ENCODE peak calls at places on chromosomes 5 and 9, in seven cellular contexts. L, F, R, J, X, W and I are unnamed samples.

GRCh38 chr5:6348476-6349000 is 29.8 kb downstream of the MED10 start:
- DNase-seq in L (no peak), F (no peak), R (no peak), J (no peak), X (no peak), W (no peak), I (no peak)

GRCh38 chr9:93471135-93471534 is 17.8 kb upstream of the FAM120AOS start:
- DNase-seq in L (no peak), F (no peak), R (no peak), J (no peak), X (no peak), W (no peak), I (no peak)

GRCh38 chr5:138789771-138790242 is 36.6 kb downstream of the CTNNA1 start:
- DNase-seq in L (peak; percentile 15), F (peak; percentile 36), R (no peak), J (peak; percentile 62), X (peak; percentile 22), W (peak; percentile 54), I (no peak)

GRCh38 chr5:174735498-174736350 is 11.3 kb downstream of the MSX2 start:
- DNase-seq in L (peak; percentile 41), F (peak; percentile 54), R (no peak), J (peak; percentile 70), X (no peak), W (peak; percentile 76), I (no peak)

GRCh38 chr9:126125177-126125576 is 201.5 kb upstream of the MVB12B start:
- DNase-seq in L (no peak), F (no peak), R (no peak), J (peak; percentile 74), X (no peak), W (no peak), I (no peak)

GRCh38 chr5:88724201-88724600 is 158.8 kb downstream of the MEF2C start:
- DNase-seq in L (no peak), F (no peak), R (peak; percentile 19), J (no peak), X (no peak), W (no peak), I (no peak)

GRCh38 chr5:61408476-61409168 is 76.6 kb downstream of the ZSWIM6 start:
- DNase-seq in L (peak; percentile 99), F (peak; percentile 99), R (peak; percentile 95), J (peak; percentile 100), X (peak; percentile 100), W (peak; percentile 97), I (peak; percentile 99)

GRCh38 chr5:126755593-126755992 is 21.3 kb upstream of the LMNB1 start:
- DNase-seq in L (no peak), F (no peak), R (no peak), J (no peak), X (no peak), W (no peak), I (no peak)

GRCh38 chr9:124366476-124367220 is 48.6 kb downstream of the PSMB7 start:
- DNase-seq in L (no peak), F (no peak), R (no peak), J (no peak), X (peak; percentile 76), W (no peak), I (no peak)

GRCh38 chr9:123725389-123725788 is 204.5 kb downstream of the DENND1A start:
- DNase-seq in L (no peak), F (no peak), R (no peak), J (no peak), X (no peak), W (no peak), I (no peak)

GRCh38 chr9:130206579-130206978 is 34.4 kb downstream of the NCS1 start:
- DNase-seq in L (no peak), F (no peak), R (no peak), J (no peak), X (no peak), W (no peak), I (no peak)

GRCh38 chr5:166088389-166089039 is 2202.9 kb upstream of the WWC1 start:
- DNase-seq in L (no peak), F (no peak), R (no peak), J (no peak), X (no peak), W (no peak), I (no peak)

GRCh38 chr5:109743770-109744212 is 54.1 kb downstream of the MAN2A1 start:
- DNase-seq in L (no peak), F (no peak), R (no peak), J (no peak), X (peak; percentile 96), W (peak; percentile 38), I (peak; percentile 71)

GRCh38 chr5:123438244-123438643 is 15.0 kb upstream of the CEP120 start:
- DNase-seq in L (no peak), F (no peak), R (no peak), J (no peak), X (no peak), W (no peak), I (no peak)

GRCh38 chr5:1762878-1763547 is 36.6 kb downstream of the MRPL36 start:
- DNase-seq in L (peak; percentile 5), F (no peak), R (no peak), J (no peak), X (no peak), W (no peak), I (no peak)

GRCh38 chr5:76576468-76576867 is 46.7 kb downstream of the F2RL2 start:
- DNase-seq in L (no peak), F (no peak), R (no peak), J (no peak), X (no peak), W (no peak), I (no peak)

GRCh38 chr5:139925650-139926640 is 117.2 kb downstream of the NRG2 start:
- DNase-seq in L (no peak), F (no peak), R (no peak), J (no peak), X (no peak), W (no peak), I (no peak)
- H3K4me3 ChIP-seq in L (no peak overlapping the region), F (no peak overlapping the region), R (no peak overlapping the region), J (no peak overlapping the region), X (no peak overlapping the region), W (no peak overlapping the region), I (no peak overlapping the region)

GRCh38 chr5:176412517-176413254 is 3.7 kb downstream of the CLTB start:
- DNase-seq in L (no peak), F (no peak), R (no peak), J (no peak), X (no peak), W (no peak), I (no peak)

GRCh38 chr5:176414704-176415103 is 1.6 kb downstream of the CLTB start:
- DNase-seq in L (no peak), F (no peak), R (no peak), J (no peak), X (no peak), W (no peak), I (no peak)

GRCh38 chr5:176415240-176416122 is 858 bp downstream of the CLTB start:
- DNase-seq in L (peak; percentile 46), F (no peak), R (no peak), J (peak; percentile 39), X (peak; percentile 42), W (peak; percentile 81), I (no peak)

GRCh38 chr5:176413709-176414191 is 2.6 kb downstream of the CLTB start:
- DNase-seq in L (no peak), F (no peak), R (no peak), J (no peak), X (no peak), W (no peak), I (no peak)

DNA sequence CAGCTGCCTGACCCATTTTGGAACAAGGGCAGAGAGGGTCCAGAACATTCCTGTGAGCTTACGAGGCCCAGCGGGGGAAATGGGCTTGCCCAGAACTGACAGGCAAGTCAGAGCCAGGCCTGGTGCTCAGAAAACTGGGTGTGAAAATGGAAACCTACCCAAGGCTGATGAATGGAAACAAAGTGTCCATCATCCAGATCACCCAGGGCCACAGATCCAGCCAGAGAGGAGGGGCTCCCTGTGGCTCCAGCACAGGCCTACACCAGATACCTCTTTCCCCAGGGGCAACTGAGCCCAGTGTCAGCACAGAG is 3.1 kb downstream of the CLTB start:
- DNase-seq in L (no peak), F (no peak), R (no peak), J (no peak), X (peak; percentile 32), W (no peak), I (no peak)
- H3K4me3 ChIP-seq in L (no peak overlapping the region), F (no peak overlapping the region), R (no peak overlapping the region), J (no peak overlapping the region), X (no peak overlapping the region), W (no peak overlapping the region), I (no peak overlapping the region)

DNA sequence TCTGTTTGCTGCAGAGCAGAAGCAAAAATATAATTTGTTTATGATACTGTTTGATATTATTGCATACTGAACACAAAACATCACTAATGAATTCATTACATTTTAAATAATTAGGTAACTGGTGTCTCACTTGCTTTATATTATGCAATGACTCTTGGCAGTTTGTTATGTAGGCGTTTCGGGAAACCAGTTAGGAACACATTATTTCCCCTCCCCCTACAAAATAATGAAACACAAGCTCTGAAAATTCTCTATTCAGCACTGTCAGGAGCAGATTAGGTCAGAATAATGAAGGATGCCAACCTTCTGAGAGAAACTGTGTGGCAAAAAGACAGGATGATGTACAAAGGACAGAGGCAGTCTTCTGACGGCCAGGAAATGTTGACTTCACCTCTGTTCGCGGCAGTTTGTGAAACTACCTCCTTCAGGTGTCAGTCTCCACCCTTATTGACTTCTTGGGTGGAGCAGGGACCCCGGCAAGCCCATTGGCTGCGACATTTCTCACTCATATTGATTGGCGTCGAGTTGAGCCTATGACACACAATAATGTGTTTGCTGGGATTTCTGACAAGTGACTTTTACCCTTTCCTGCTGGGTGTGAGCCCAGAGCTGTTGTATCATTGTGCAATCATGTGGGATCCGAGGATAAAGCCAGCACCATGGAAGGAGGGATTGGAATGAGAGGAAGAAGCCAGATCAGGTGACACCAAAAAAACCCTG is 34.0 kb downstream of the SH3PXD2B start:
- DNase-seq in L (peak; percentile 93), F (peak; percentile 99), R (peak; percentile 99), J (no peak), X (peak; percentile 61), W (peak; percentile 60), I (peak; percentile 61)
- H3K4me3 ChIP-seq in L (no peak overlapping the region), F (no peak overlapping the region), R (peak overlapping the region; percentile 45), J (no peak overlapping the region), X (no peak overlapping the region), W (no peak overlapping the region), I (no peak overlapping the region)

GRCh38 chr5:55622460-55622859 is 87.7 kb upstream of the PLPP1 start:
- DNase-seq in L (no peak), F (no peak), R (no peak), J (no peak), X (no peak), W (no peak), I (no peak)

GRCh38 chr5:55620781-55621180 is 86.0 kb upstream of the PLPP1 start:
- DNase-seq in L (no peak), F (no peak), R (no peak), J (no peak), X (no peak), W (no peak), I (no peak)

GRCh38 chr5:55620009-55620770 is 85.4 kb upstream of the PLPP1 start:
- DNase-seq in L (no peak), F (no peak), R (no peak), J (no peak), X (no peak), W (no peak), I (no peak)

GRCh38 chr5:55621218-55621617 is 86.5 kb upstream of the PLPP1 start:
- DNase-seq in L (no peak), F (no peak), R (no peak), J (no peak), X (no peak), W (no peak), I (no peak)

DNA sequence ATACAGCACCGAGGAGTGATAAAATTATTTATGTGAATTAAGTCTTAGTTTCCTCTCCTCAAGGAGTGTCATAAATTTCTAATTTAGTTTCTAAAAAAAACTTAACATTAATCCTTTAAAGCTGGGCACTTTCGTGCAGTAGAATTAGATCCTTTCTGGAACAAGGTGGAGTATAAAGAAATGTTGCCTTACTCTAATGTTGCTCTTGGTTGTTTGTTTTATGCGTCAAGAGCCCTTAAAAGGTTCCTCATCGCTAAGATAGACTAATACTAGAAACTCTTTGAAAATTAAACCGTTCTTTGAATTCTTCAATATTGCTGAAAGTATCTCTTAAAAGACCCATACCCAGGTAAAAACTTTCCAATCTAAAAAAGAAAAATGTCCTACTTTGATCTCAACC is 83.6 kb upstream of the PLPP1 start:
- DNase-seq in L (no peak), F (no peak), R (no peak), J (no peak), X (no peak), W (no peak), I (no peak)
- H3K4me3 ChIP-seq in L (no peak overlapping the region), F (no peak overlapping the region), R (no peak overlapping the region), J (no peak overlapping the region), X (no peak overlapping the region), W (no peak overlapping the region), I (no peak overlapping the region)